ENCODE peak calls at places on chromosomes 16 and 17, in eight cellular contexts. W is ascending aorta; O is HCT116; G is CD4-positive, alpha-beta memory T cell; S is stimulated activated naive CD4-positive, alpha-beta T cell treated with Interleukin-2 at 50 U/mL for 16 hours; U is anterior cingulate cortex; Z is stimulated activated CD4-positive, alpha-beta T cell treated with anti-CD3 and anti-CD28 coated beads, Interleukin-4, amount 100 ng/mL, for 48 hours; V is HT-29. Q is an unnamed sample.

GRCh38 chr17:6671431-6671830 is 19.9 kb downstream of the C17orf100 start:
- DNase-seq in W (no peak), O (no peak), G (no peak), S (no peak), U (no peak), Z (no peak), V (no peak), Q (no peak)

GRCh38 chr17:50903604-50904521 is 37.7 kb upstream of the TOB1 start:
- DNase-seq in W (no peak), O (no peak), G (peak), S (peak), U (no peak), Z (no peak), V (peak), Q (peak)

GRCh38 chr16:19166500-19166899 is 1.5 kb upstream of the SYT17 start:
- DNase-seq in W (no peak), O (peak), G (no peak), S (no peak), U (no peak), Z (no peak), V (no peak), Q (no peak)

GRCh38 chr17:7987112-7987893 is 15.1 kb upstream of the GUCY2D start:
- DNase-seq in W (no peak), O (no peak), G (no peak), S (no peak), U (no peak), Z (no peak), V (no peak), Q (no peak)

GRCh38 chr17:14373587-14374259 is 72.8 kb downstream of the HS3ST3B1 start:
- DNase-seq in W (no peak), O (no peak), G (no peak), S (no peak), U (no peak), Z (no peak), V (no peak), Q (no peak)

GRCh38 chr16:56852968-56853367 is 12.0 kb upstream of the SLC12A3 start:
- DNase-seq in W (no peak), O (no peak), G (no peak), S (no peak), U (no peak), Z (no peak), V (no peak), Q (no peak)

GRCh38 chr17:63995626-63996025 is 2.5 kb upstream of the PRR29 start:
- DNase-seq in W (no peak), O (no peak), G (no peak), S (no peak), U (no peak), Z (no peak), V (no peak), Q (no peak)

GRCh38 chr16:59684911-59685310 is 950.8 kb upstream of the GOT2 start:
- DNase-seq in W (no peak), O (no peak), G (no peak), S (no peak), U (no peak), Z (no peak), V (no peak), Q (no peak)

GRCh38 chr16:85479972-85480726 is 133.0 kb upstream of the GSE1 start:
- DNase-seq in W (no peak), O (no peak), G (no peak), S (no peak), U (no peak), Z (no peak), V (peak), Q (no peak)

GRCh38 chr17:53032861-53033271 is 789.9 kb upstream of the KIF2B start:
- DNase-seq in W (no peak), O (peak), G (no peak), S (no peak), U (no peak), Z (no peak), V (peak), Q (peak)

GRCh38 chr16:84198401-84198800 is 7.4 kb downstream of the ADAD2 start:
- DNase-seq in W (no peak), O (no peak), G (no peak), S (no peak), U (no peak), Z (no peak), V (no peak), Q (no peak)

GRCh38 chr16:86566601-86566965 is at the start of gene FOXC2:
- DNase-seq in W (peak), O (no peak), G (no peak), S (peak), U (no peak), Z (peak), V (no peak), Q (peak)

GRCh38 chr16:64250866-64251265 is 871.0 kb downstream of the CDH11 start:
- DNase-seq in W (no peak), O (no peak), G (no peak), S (no peak), U (no peak), Z (no peak), V (no peak), Q (no peak)

GRCh38 chr17:55434721-55435120 is 13.1 kb upstream of the MMD start:
- DNase-seq in W (no peak), O (no peak), G (no peak), S (no peak), U (no peak), Z (no peak), V (no peak), Q (no peak)

GRCh38 chr16:30351586-30352419 is 3.3 kb downstream of the CD2BP2 start:
- DNase-seq in W (peak), O (peak), G (no peak), S (no peak), U (peak), Z (no peak), V (no peak), Q (no peak)

GRCh38 chr16:30600929-30601328 is 9.3 kb downstream of the ZNF689 start:
- DNase-seq in W (no peak), O (no peak), G (no peak), S (no peak), U (no peak), Z (no peak), V (no peak), Q (no peak)

GRCh38 chr17:12995106-12995895 is 22.5 kb downstream of the ELAC2 start:
- DNase-seq in W (no peak), O (no peak), G (no peak), S (no peak), U (no peak), Z (no peak), V (no peak), Q (no peak)

GRCh38 chr17:14295676-14296075 is 5.2 kb upstream of the HS3ST3B1 start:
- DNase-seq in W (no peak), O (no peak), G (no peak), S (no peak), U (no peak), Z (no peak), V (no peak), Q (no peak)

GRCh38 chr16:54931041-54931756 is 534 bp downstream of the IRX5 start:
- DNase-seq in W (peak), O (no peak), G (no peak), S (no peak), U (no peak), Z (no peak), V (peak), Q (no peak)

GRCh38 chr17:36592711-36593321 is 1.1 kb downstream of the DHRS11 start:
- DNase-seq in W (no peak), O (no peak), G (no peak), S (no peak), U (no peak), Z (no peak), V (peak), Q (no peak)

GRCh38 chr17:61310611-61311010 is 89.0 kb upstream of the TBX2 start:
- DNase-seq in W (no peak), O (no peak), G (no peak), S (no peak), U (no peak), Z (no peak), V (no peak), Q (no peak)

GRCh38 chr17:75514299-75515228 is 773 bp downstream of the CASKIN2 start:
- DNase-seq in W (no peak), O (no peak), G (no peak), S (no peak), U (no peak), Z (no peak), V (peak), Q (no peak)

GRCh38 chr16:391885-392335 is 5.1 kb upstream of the NME4 start:
- DNase-seq in W (peak), O (no peak), G (peak), S (peak), U (no peak), Z (peak), V (peak), Q (peak)

GRCh38 chr17:43753488-43754129 is 5.0 kb downstream of the SOST start:
- DNase-seq in W (no peak), O (no peak), G (no peak), S (no peak), U (no peak), Z (no peak), V (no peak), Q (no peak)

GRCh38 chr17:83198366-83199341 is 119.2 kb downstream of the METRNL start:
- DNase-seq in W (no peak), O (no peak), G (no peak), S (no peak), U (no peak), Z (no peak), V (no peak), Q (no peak)

GRCh38 chr17:17017343-17018014 is 24.8 kb upstream of the MPRIP start:
- DNase-seq in W (no peak), O (no peak), G (no peak), S (no peak), U (no peak), Z (no peak), V (no peak), Q (no peak)

GRCh38 chr17:7251330-7252175 is at the start of gene CTDNEP1:
- DNase-seq in W (peak), O (peak), G (peak), S (peak), U (peak), Z (peak), V (peak), Q (peak)

GRCh38 chr17:7580631-7581554 is 1.5 kb downstream of the CD68 start:
- DNase-seq in W (no peak), O (no peak), G (peak), S (no peak), U (no peak), Z (no peak), V (no peak), Q (no peak)

GRCh38 chr16:67278773-67279295 is 498 bp upstream of the PLEKHG4 start:
- DNase-seq in W (no peak), O (no peak), G (peak), S (peak), U (no peak), Z (no peak), V (peak), Q (no peak)

GRCh38 chr17:11177340-11177739 is 63.7 kb upstream of the SHISA6 start:
- DNase-seq in W (no peak), O (no peak), G (no peak), S (no peak), U (no peak), Z (no peak), V (no peak), Q (no peak)

GRCh38 chr16:35744716-35745115 is 2285.3 kb downstream of the TP53TG3F start:
- DNase-seq in W (no peak), O (peak), G (no peak), S (no peak), U (no peak), Z (no peak), V (no peak), Q (no peak)

GRCh38 chr17:34519286-34519685 is 60.1 kb upstream of the TMEM132E start:
- DNase-seq in W (no peak), O (no peak), G (no peak), S (no peak), U (no peak), Z (no peak), V (peak), Q (no peak)